ENCODE peak calls at places on chromosome 4, in eight cellular contexts. B, E, M, N, Y, G, H and U are unnamed samples.
A peak's percentile ranks its signal among the peaks of the same experiment; 100 is the strongest.

GRCh38 chr4:81550005-81550896 is 78.5 kb upstream of the RASGEF1B start:
- DNase-seq in B (no peak), E (no peak), M (no peak), N (peak; percentile 27), Y (no peak), G (no peak), H (no peak), U (no peak)

GRCh38 chr4:152509595-152510209 is 26.2 kb downstream of the FBXW7 start:
- DNase-seq in B (no peak), E (no peak), M (no peak), N (no peak), Y (no peak), G (no peak), H (no peak), U (no peak)

GRCh38 chr4:148067307-148067916 is 335.5 kb downstream of the ARHGAP10 start:
- DNase-seq in B (no peak), E (no peak), M (no peak), N (no peak), Y (no peak), G (no peak), H (no peak), U (no peak)

GRCh38 chr4:121376097-121376496 is 4.7 kb downstream of the QRFPR start:
- DNase-seq in B (no peak), E (no peak), M (no peak), N (no peak), Y (no peak), G (no peak), H (no peak), U (no peak)

GRCh38 chr4:73669410-73670183 is 49.4 kb upstream of the RASSF6 start:
- DNase-seq in B (no peak), E (no peak), M (no peak), N (no peak), Y (no peak), G (no peak), H (no peak), U (no peak)

GRCh38 chr4:44806076-44806475 is 79.7 kb upstream of the GNPDA2 start:
- DNase-seq in B (no peak), E (no peak), M (no peak), N (no peak), Y (no peak), G (no peak), H (no peak), U (no peak)

GRCh38 chr4:121989715-121990114 is 37.9 kb upstream of the TRPC3 start:
- DNase-seq in B (no peak), E (no peak), M (no peak), N (no peak), Y (no peak), G (no peak), H (no peak), U (no peak)

GRCh38 chr4:8038702-8039251 is 99.1 kb upstream of the AFAP1 start:
- DNase-seq in B (no peak), E (no peak), M (no peak), N (no peak), Y (no peak), G (no peak), H (no peak), U (no peak)

GRCh38 chr4:148447672-148448071 is 5.5 kb upstream of the NR3C2 start:
- DNase-seq in B (no peak), E (no peak), M (peak; percentile 22), N (peak; percentile 16), Y (peak; percentile 27), G (no peak), H (no peak), U (no peak)

GRCh38 chr4:89752932-89753598 is 83.9 kb downstream of the SNCA start:
- DNase-seq in B (no peak), E (no peak), M (no peak), N (peak; percentile 70), Y (no peak), G (no peak), H (no peak), U (no peak)

GRCh38 chr4:7101692-7102515 is 34.0 kb upstream of the GRPEL1 start:
- DNase-seq in B (peak; percentile 78), E (peak; percentile 28), M (peak; percentile 62), N (peak; percentile 78), Y (peak; percentile 26), G (peak; percentile 21), H (peak; percentile 87), U (peak; percentile 48)

GRCh38 chr4:146370841-146371240 is 150.9 kb downstream of the SLC10A7 start:
- DNase-seq in B (no peak), E (no peak), M (no peak), N (no peak), Y (no peak), G (no peak), H (no peak), U (no peak)

GRCh38 chr4:142721187-142721586 is 124.9 kb downstream of the INPP4B start:
- DNase-seq in B (no peak), E (no peak), M (no peak), N (no peak), Y (no peak), G (no peak), H (no peak), U (no peak)

GRCh38 chr4:168486961-168487820 is 6.9 kb upstream of the DDX60L start:
- DNase-seq in B (no peak), E (no peak), M (peak; percentile 16), N (no peak), Y (no peak), G (no peak), H (no peak), U (no peak)

GRCh38 chr4:36165256-36166005 is 78.9 kb downstream of the ARAP2 start:
- DNase-seq in B (no peak), E (no peak), M (no peak), N (no peak), Y (no peak), G (no peak), H (no peak), U (no peak)

GRCh38 chr4:134905061-134905460 is 703.5 kb upstream of the PABPC4L start:
- DNase-seq in B (no peak), E (no peak), M (no peak), N (no peak), Y (no peak), G (no peak), H (no peak), U (no peak)

GRCh38 chr4:130591091-130591490 is 1495.1 kb downstream of the C4orf33 start:
- DNase-seq in B (no peak), E (no peak), M (no peak), N (no peak), Y (no peak), G (no peak), H (no peak), U (no peak)

GRCh38 chr4:162683659-162684370 is 482.9 kb downstream of the NAF1 start:
- DNase-seq in B (no peak), E (no peak), M (no peak), N (no peak), Y (no peak), G (no peak), H (no peak), U (no peak)

GRCh38 chr4:40149960-40150385 is 46.9 kb upstream of the RHOH start:
- DNase-seq in B (peak; percentile 84), E (peak; percentile 44), M (peak; percentile 81), N (peak; percentile 59), Y (peak; percentile 71), G (peak; percentile 45), H (peak; percentile 94), U (peak; percentile 61)

GRCh38 chr4:169906821-169907220 is 119.4 kb downstream of the MFAP3L start:
- DNase-seq in B (no peak), E (no peak), M (no peak), N (no peak), Y (no peak), G (no peak), H (no peak), U (no peak)

GRCh38 chr4:581753-582361 is 5.8 kb upstream of the TMEM271 start:
- DNase-seq in B (no peak), E (no peak), M (no peak), N (no peak), Y (no peak), G (no peak), H (no peak), U (no peak)

GRCh38 chr4:85423414-85423813 is 51.5 kb upstream of the ARHGAP24 start:
- DNase-seq in B (no peak), E (no peak), M (no peak), N (no peak), Y (no peak), G (no peak), H (no peak), U (no peak)

GRCh38 chr4:140807491-140808257 is 51.5 kb upstream of the TBC1D9 start:
- DNase-seq in B (no peak), E (no peak), M (no peak), N (no peak), Y (no peak), G (no peak), H (peak; percentile 44), U (no peak)

GRCh38 chr4:87026795-87027495 is 92.1 kb downstream of the AFF1 start:
- DNase-seq in B (peak; percentile 86), E (no peak), M (no peak), N (no peak), Y (no peak), G (no peak), H (peak; percentile 71), U (no peak)

GRCh38 chr4:139521764-139522373 is 34.1 kb downstream of the SETD7 start:
- DNase-seq in B (no peak), E (no peak), M (no peak), N (no peak), Y (no peak), G (no peak), H (no peak), U (no peak)

GRCh38 chr4:81997313-81997712 is 376.5 kb downstream of the HNRNPD start:
- DNase-seq in B (no peak), E (no peak), M (no peak), N (no peak), Y (no peak), G (no peak), H (no peak), U (no peak)

GRCh38 chr4:81919810-81920209 is 448.1 kb upstream of the RASGEF1B start:
- DNase-seq in B (no peak), E (no peak), M (no peak), N (no peak), Y (no peak), G (no peak), H (no peak), U (no peak)

GRCh38 chr4:1057403-1057745 is 45.9 kb downstream of the FGFRL1 start:
- DNase-seq in B (no peak), E (no peak), M (no peak), N (no peak), Y (no peak), G (no peak), H (no peak), U (no peak)

GRCh38 chr4:164542431-164542830 is 211.5 kb upstream of the SMIM31 start:
- DNase-seq in B (no peak), E (no peak), M (no peak), N (no peak), Y (no peak), G (no peak), H (no peak), U (no peak)

GRCh38 chr4:108372678-108373077 is 203.9 kb upstream of the LEF1 start:
- DNase-seq in B (no peak), E (no peak), M (no peak), N (no peak), Y (no peak), G (peak; percentile 10), H (no peak), U (no peak)

GRCh38 chr4:107794001-107794400 is 30.7 kb upstream of the SGMS2 start:
- DNase-seq in B (no peak), E (no peak), M (no peak), N (no peak), Y (no peak), G (no peak), H (no peak), U (no peak)

GRCh38 chr4:40327340-40327739 is 7.8 kb upstream of the CHRNA9 start:
- DNase-seq in B (peak; percentile 95), E (no peak), M (no peak), N (no peak), Y (no peak), G (no peak), H (peak; percentile 89), U (no peak)